ENCODE peak calls at places on chromosomes 5 and 9, in four cellular contexts. E, F, T and C are unnamed samples.

GRCh38 chr5:18113724-18114123 is 479.5 kb downstream of the TAF11L14 start:
- DNase-seq in E (no peak), F (peak), T (no peak), C (no peak)

GRCh38 chr5:172802585-172803176 is 31.4 kb upstream of the ERGIC1 start:
- DNase-seq in E (no peak), F (no peak), T (no peak), C (no peak)

GRCh38 chr5:158268286-158268685 is 409.3 kb upstream of the CLINT1 start:
- DNase-seq in E (no peak), F (peak), T (no peak), C (no peak)

GRCh38 chr5:179288101-179288808 is 57.0 kb downstream of the ADAMTS2 start:
- DNase-seq in E (no peak), F (no peak), T (no peak), C (no peak)

GRCh38 chr9:109098221-109098959 is 21.4 kb downstream of the TMEM245 start:
- DNase-seq in E (no peak), F (peak), T (peak), C (peak)

GRCh38 chr9:37187713-37188439 is 67.5 kb downstream of the ZCCHC7 start:
- DNase-seq in E (no peak), F (no peak), T (no peak), C (no peak)

GRCh38 chr5:139560752-139561654 is at the start of gene UBE2D2:
- DNase-seq in E (peak), F (peak), T (peak), C (peak)

GRCh38 chr9:37753489-37754190 is at the start of gene TRMT10B:
- DNase-seq in E (peak), F (peak), T (peak), C (peak)

GRCh38 chr9:131299948-131300347 is 10.4 kb downstream of the PLPP7 start:
- DNase-seq in E (no peak), F (no peak), T (no peak), C (no peak)

GRCh38 chr5:6082685-6083084 is 295.7 kb downstream of the MED10 start:
- DNase-seq in E (no peak), F (no peak), T (no peak), C (no peak)

GRCh38 chr9:99112750-99113417 is 8.0 kb downstream of the TGFBR1 start:
- DNase-seq in E (peak), F (no peak), T (no peak), C (no peak)

GRCh38 chr9:98796364-98797101 is at the start of gene ANKS6:
- DNase-seq in E (peak), F (peak), T (peak), C (peak)

GRCh38 chr9:81268048-81268447 is 421.3 kb downstream of the TLE1 start:
- DNase-seq in E (no peak), F (no peak), T (no peak), C (no peak)

GRCh38 chr9:114276908-114277821 is 45.7 kb upstream of the ORM1 start:
- DNase-seq in E (no peak), F (no peak), T (no peak), C (no peak)

GRCh38 chr5:133119233-133119711 is 67.5 kb downstream of the HSPA4 start:
- DNase-seq in E (no peak), F (no peak), T (no peak), C (no peak)

GRCh38 chr9:124818431-124819281 is 34.6 kb upstream of the WDR38 start:
- DNase-seq in E (no peak), F (no peak), T (no peak), C (no peak)

GRCh38 chr5:39652036-39652435 is 227.3 kb upstream of the DAB2 start:
- DNase-seq in E (no peak), F (no peak), T (no peak), C (no peak)

GRCh38 chr5:132019857-132020555 is 8.5 kb upstream of the ACSL6 start:
- DNase-seq in E (peak), F (peak), T (no peak), C (no peak)

GRCh38 chr5:104241051-104241450 is 678.5 kb upstream of the NUDT12 start:
- DNase-seq in E (no peak), F (peak), T (peak), C (no peak)

GRCh38 chr5:173736374-173736773 is 119.9 kb upstream of the BOD1 start:
- DNase-seq in E (no peak), F (no peak), T (no peak), C (no peak)

GRCh38 chr5:133337795-133338445 is 274.4 kb downstream of the FSTL4 start:
- DNase-seq in E (no peak), F (no peak), T (no peak), C (no peak)

GRCh38 chr9:113356686-113357292 is 7.4 kb downstream of the BSPRY start:
- DNase-seq in E (no peak), F (no peak), T (no peak), C (no peak)

GRCh38 chr9:124309665-124310064 is 51.9 kb downstream of the NEK6 start:
- DNase-seq in E (no peak), F (no peak), T (no peak), C (no peak)

GRCh38 chr5:128271859-128272446 is 188.4 kb downstream of the SLC12A2 start:
- DNase-seq in E (no peak), F (no peak), T (no peak), C (no peak)

GRCh38 chr5:134029156-134029555 is 24.4 kb upstream of the VDAC1 start:
- DNase-seq in E (no peak), F (no peak), T (no peak), C (no peak)

GRCh38 chr5:134226441-134227192 is 744 bp upstream of the PPP2CA start:
- DNase-seq in E (peak), F (no peak), T (peak), C (peak)

GRCh38 chr9:124782661-124783574 is 6.0 kb downstream of the OLFML2A start:
- DNase-seq in E (no peak), F (no peak), T (no peak), C (no peak)